ENCODE peak calls at places on chromosomes 11 and 22, in four cellular contexts. O is esophagus muscularis mucosa; S is CD8-positive, alpha-beta T cell; G is spleen. U is an unnamed sample.
A peak's percentile ranks its signal among the peaks of the same experiment; 100 is the strongest.

GRCh38 chr11:118565062-118565461 is 669 bp downstream of the IFT46 start:
- DNase-seq in O (peak; percentile 50), S (peak; percentile 47), G (no peak), U (no peak)

GRCh38 chr11:69209421-69209820 is 53.7 kb downstream of the SMIM38 start:
- DNase-seq in O (no peak), S (no peak), G (peak; percentile 66), U (no peak)

GRCh38 chr11:129992161-129992944 is 10.3 kb downstream of the PRDM10 start:
- DNase-seq in O (no peak), S (no peak), G (no peak), U (peak; percentile 19)

GRCh38 chr11:116215471-116216113 is 557.2 kb downstream of the BUD13 start:
- DNase-seq in O (no peak), S (no peak), G (no peak), U (no peak)

GRCh38 chr22:30964858-30965257 is 3.7 kb downstream of the MORC2 start:
- DNase-seq in O (no peak), S (no peak), G (no peak), U (no peak)

GRCh38 chr11:113289341-113290187 is 24.8 kb upstream of the TTC12 start:
- DNase-seq in O (no peak), S (peak; percentile 73), G (peak; percentile 90), U (peak; percentile 23)

GRCh38 chr11:77515483-77515882 is 41.6 kb upstream of the PAK1 start:
- DNase-seq in O (no peak), S (no peak), G (no peak), U (no peak)

GRCh38 chr11:3609416-3610265 is 32.2 kb downstream of the ART5 start:
- DNase-seq in O (no peak), S (no peak), G (peak; percentile 13), U (no peak)

GRCh38 chr11:2178906-2179494 is 7.4 kb upstream of the TH start:
- DNase-seq in O (no peak), S (no peak), G (no peak), U (no peak)

GRCh38 chr11:23320131-23320530 is 459.9 kb upstream of the CCDC179 start:
- DNase-seq in O (no peak), S (no peak), G (no peak), U (no peak)

DNA sequence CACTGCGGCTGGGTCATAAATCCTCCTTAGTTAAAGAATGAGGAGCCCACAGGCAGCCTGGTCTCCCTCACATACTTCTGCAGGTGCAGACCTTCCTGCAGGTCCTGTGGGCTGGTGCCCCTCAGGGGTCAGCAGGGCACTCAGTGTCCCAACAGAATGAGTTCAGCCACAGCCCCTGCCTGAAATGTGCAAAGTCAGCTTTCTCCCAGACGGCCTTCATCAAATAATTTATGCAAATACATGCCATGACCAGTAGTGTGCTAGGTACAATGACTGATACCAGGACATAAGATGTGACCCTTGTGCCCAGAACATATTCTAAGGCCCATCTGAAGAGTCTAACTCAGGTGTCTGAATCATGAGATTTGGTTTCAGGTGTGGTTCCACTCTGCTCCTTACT is 703.4 kb downstream of the TBC1D22A start:
- DNase-seq in O (no peak), S (no peak), G (no peak), U (no peak)
- H3K9me3 ChIP-seq in O (peaks cover 15% of the 10 kb centered on the region), S (no peaks in the 10 kb centered on the region), G (peaks cover 4% of the 10 kb centered on the region), U (peaks cover 7% of the 10 kb centered on the region)

GRCh38 chr11:76157891-76158290 is 48.4 kb downstream of the WNT11 start:
- DNase-seq in O (no peak), S (no peak), G (peak; percentile 47), U (no peak)
- H3K4me3 ChIP-seq in O (no peak overlapping the region), S (no peak overlapping the region), G (no peak overlapping the region), U (no peak overlapping the region)

GRCh38 chr11:33698921-33699320 is 1.7 kb downstream of the C11orf91 start:
- DNase-seq in O (no peak), S (no peak), G (no peak), U (no peak)

GRCh38 chr11:33697997-33698396 is 2.6 kb downstream of the C11orf91 start:
- DNase-seq in O (no peak), S (no peak), G (no peak), U (no peak)

GRCh38 chr11:33701302-33701701 is 676 bp upstream of the C11orf91 start:
- DNase-seq in O (no peak), S (no peak), G (no peak), U (no peak)

GRCh38 chr11:33700425-33701271 is at the start of gene C11orf91:
- DNase-seq in O (peak; percentile 98), S (peak; percentile 93), G (peak; percentile 99), U (peak; percentile 91)

GRCh38 chr11:33699515-33700424 is 856 bp downstream of the C11orf91 start:
- DNase-seq in O (no peak), S (no peak), G (no peak), U (no peak)
- H3K27ac ChIP-seq in O (peak overlapping the region; percentile 79), S (no peak overlapping the region), G (peak overlapping the region; percentile 55), U (no peak overlapping the region)

DNA sequence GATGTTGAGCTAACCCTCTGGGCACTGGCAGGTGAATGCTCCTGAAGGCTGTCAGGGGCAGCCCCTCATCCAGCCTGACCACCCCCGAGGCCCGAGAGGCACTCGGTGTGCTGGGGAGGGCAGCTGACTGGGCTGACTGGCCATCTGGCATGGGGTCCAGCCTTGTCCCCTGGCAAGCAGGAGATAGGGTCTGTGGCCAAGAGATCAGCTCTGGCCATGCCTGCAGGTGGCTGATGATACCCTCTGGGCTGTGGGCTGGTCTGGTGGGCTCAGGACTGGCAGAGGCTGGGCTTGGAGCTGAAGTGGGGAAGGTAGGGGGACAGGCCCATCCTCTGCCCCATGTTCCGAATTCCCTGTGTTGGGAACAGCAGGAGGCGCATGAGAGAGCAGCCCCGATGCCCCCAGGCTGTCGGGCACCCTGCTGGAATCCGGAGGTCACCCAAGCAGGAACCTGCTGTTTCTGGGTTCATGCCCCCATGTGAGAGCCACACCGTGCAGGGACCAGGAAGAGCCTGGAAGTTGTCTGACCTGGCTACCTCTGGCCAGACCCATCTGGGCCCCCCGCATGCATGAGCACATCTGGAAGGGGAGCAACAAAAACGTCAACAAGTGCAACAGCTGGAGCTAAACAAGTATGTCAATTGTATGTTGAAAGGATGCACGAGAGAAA is 527.0 kb downstream of the TBC1D22A start:
- DNase-seq in O (no peak), S (no peak), G (no peak), U (no peak)
- H3K9me3 ChIP-seq in O (no peaks in the 10 kb centered on the region), S (no peaks in the 10 kb centered on the region), G (no peaks in the 10 kb centered on the region), U (no peaks in the 10 kb centered on the region)

DNA sequence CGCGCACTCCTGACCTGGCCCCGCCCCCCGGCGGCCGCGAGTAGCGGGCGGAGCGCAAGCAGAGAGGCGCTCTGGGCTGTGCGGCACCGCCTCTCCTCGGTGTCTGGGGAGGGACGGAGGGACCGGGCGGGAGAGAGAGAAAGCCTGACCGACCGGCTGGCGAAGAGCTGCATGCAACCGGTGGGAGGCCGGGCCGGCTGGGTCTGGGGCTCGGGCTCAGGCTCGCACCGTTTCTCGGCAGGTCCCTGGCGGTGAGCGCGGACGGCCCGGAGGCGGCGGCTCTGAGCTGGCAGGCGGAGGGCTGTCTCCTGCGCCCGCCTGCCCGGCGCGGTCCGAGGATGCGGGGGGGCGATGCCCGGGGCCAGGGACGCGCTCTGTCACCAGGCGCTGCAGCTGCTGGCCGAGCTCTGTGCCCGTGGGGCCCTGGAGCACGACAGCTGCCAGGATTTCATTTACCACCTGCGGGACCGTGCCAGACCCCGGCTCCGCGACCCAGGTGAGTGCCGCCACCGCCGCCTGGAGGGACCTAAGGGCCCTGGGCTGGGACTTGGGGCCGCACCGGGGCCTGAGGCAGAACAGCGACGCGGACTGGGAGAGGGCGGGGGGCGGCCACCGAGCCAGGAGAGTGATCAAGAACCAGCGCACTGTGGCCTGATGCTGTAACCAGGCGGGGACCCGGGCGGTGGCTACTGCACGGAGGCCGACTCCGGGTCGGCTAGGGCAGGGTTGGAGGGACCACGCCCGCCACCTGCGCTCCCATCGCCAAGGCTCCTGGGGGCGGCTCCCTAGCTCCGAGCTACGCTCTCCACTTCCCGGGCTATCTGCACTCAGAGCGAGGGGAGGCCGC is at the start of gene SYT9:
- DNase-seq in O (no peak), S (no peak), G (peak; percentile 72), U (no peak)
- H3K4me3 ChIP-seq in O (peak within 1 kb of the TSS; percentile 55), S (no peak within 1 kb of the TSS), G (peak within 1 kb of the TSS; percentile 50), U (peak within 1 kb of the TSS; percentile 16)

DNA sequence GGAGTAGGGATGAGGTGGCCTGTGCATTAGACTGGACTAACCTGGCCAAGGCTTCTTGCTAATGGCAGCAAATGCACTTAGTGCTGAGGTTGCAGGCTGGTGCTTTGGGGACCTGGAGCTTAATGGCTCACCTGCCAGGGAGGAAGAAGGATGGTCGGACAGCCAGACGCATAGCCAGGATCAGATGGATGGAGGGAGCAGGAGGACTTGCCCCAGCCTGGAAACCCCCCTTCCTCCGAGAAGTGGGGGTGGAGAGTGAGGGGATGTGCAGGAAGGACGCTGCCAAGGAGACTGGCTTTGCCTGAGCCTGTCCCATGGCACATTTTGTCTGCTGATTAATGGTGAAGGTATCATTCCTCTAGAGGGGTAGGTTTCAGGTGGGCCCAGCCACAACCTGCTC is 17.9 kb downstream of the IGLL1 start:
- DNase-seq in O (no peak), S (no peak), G (peak; percentile 38), U (no peak)
- H3K27ac ChIP-seq in O (no peak overlapping the region), S (no peak overlapping the region), G (no peak overlapping the region), U (no peak overlapping the region)